ENCODE peak calls at places on chromosomes 5 and 9, in seven cellular contexts. M is GM23248, D is hepatocyte, C is PC-3, N is neural progenitor cell, Z is HCT116, W is MM.1S. E is an unnamed sample.

GRCh38 chr9:4334439-4334838 is 34.6 kb upstream of the GLIS3 start:
- DNase-seq in N (no peak), C (peak; percentile 58), Z (peak; percentile 35), D (peak; percentile 59), W (no peak), M (peak; percentile 24), E (peak; percentile 71)

GRCh38 chr5:94524841-94525697 is 93.3 kb downstream of the KIAA0825 start:
- DNase-seq in Z (peak; percentile 32), C (peak; percentile 53), M (peak; percentile 56), D (peak; percentile 39), N (peak; percentile 60), W (peak; percentile 80), E (peak; percentile 75)

GRCh38 chr5:10701567-10702039 is 59.4 kb downstream of the DAP start:
- DNase-seq in M (peak; percentile 65), C (peak; percentile 81), Z (no peak), D (peak; percentile 54), W (peak; percentile 24), N (peak; percentile 50), E (peak; percentile 81)

GRCh38 chr5:43231977-43232376 is 40.0 kb downstream of the NIM1K start:
- DNase-seq in W (peak; percentile 25), Z (peak; percentile 27), D (no peak), C (peak; percentile 64), M (peak; percentile 13), N (no peak), E (peak; percentile 34)

GRCh38 chr5:9401786-9402472 is 143.9 kb downstream of the SEMA5A start:
- DNase-seq in M (peak; percentile 64), W (no peak), D (no peak), Z (no peak), C (no peak), N (no peak), E (no peak)

GRCh38 chr5:130605200-130605599 is 559.9 kb downstream of the HINT1 start:
- DNase-seq in M (no peak), N (peak; percentile 71), W (no peak), D (no peak), Z (peak; percentile 4), C (peak; percentile 57), E (no peak)

GRCh38 chr5:75756991-75757390 is 39.8 kb upstream of the POC5 start:
- DNase-seq in M (peak; percentile 19), W (no peak), C (peak; percentile 4), Z (no peak), N (no peak), D (no peak), E (no peak)

GRCh38 chr9:127366594-127366993 is 30.4 kb upstream of the SLC2A8 start:
- DNase-seq in W (no peak), N (no peak), Z (no peak), M (no peak), C (no peak), D (no peak), E (no peak)

GRCh38 chr5:143061161-143061945 is 291.2 kb downstream of the ARHGAP26 start:
- DNase-seq in N (no peak), Z (no peak), C (peak; percentile 84), M (peak; percentile 82), D (no peak), W (no peak), E (no peak)

GRCh38 chr9:127756233-127756632 is 21.1 kb upstream of the TOR2A start:
- DNase-seq in C (no peak), N (no peak), D (no peak), Z (no peak), W (no peak), M (no peak), E (no peak)

GRCh38 chr5:56142620-56143431 is 90.3 kb downstream of the ANKRD55 start:
- DNase-seq in Z (no peak), M (no peak), W (peak; percentile 97), C (peak; percentile 64), D (no peak), N (no peak), E (no peak)

GRCh38 chr9:32180597-32180996 is 203.8 kb upstream of the ACO1 start:
- DNase-seq in Z (no peak), W (peak; percentile 60), D (no peak), M (no peak), N (no peak), C (no peak), E (no peak)

GRCh38 chr5:178310130-178310865 is 77.7 kb upstream of the PHYKPL start:
- DNase-seq in D (no peak), M (no peak), Z (no peak), W (no peak), C (no peak), N (no peak), E (no peak)

GRCh38 chr9:96500696-96501660 is 51.0 kb downstream of the HABP4 start:
- DNase-seq in Z (no peak), W (no peak), M (peak; percentile 79), D (no peak), N (peak; percentile 14), C (no peak), E (no peak)

GRCh38 chr9:136889858-136890257 is 3.5 kb downstream of the TRAF2 start:
- DNase-seq in W (no peak), Z (no peak), M (no peak), C (no peak), N (no peak), D (no peak), E (no peak)

GRCh38 chr9:86534572-86535258 is 180.5 kb upstream of the TUT7 start:
- DNase-seq in Z (no peak), M (peak; percentile 91), N (no peak), W (no peak), D (no peak), C (no peak), E (no peak)

GRCh38 chr5:77355751-77356150 is 136.4 kb downstream of the WDR41 start:
- DNase-seq in N (no peak), C (no peak), D (no peak), Z (no peak), W (no peak), M (no peak), E (no peak)

GRCh38 chr5:88787856-88788255 is 95.1 kb downstream of the MEF2C start:
- DNase-seq in N (no peak), M (peak; percentile 21), C (peak; percentile 81), D (no peak), W (no peak), Z (no peak), E (no peak)

GRCh38 chr9:77927265-77927664 is 104.3 kb downstream of the GNAQ start:
- DNase-seq in D (no peak), C (peak; percentile 22), N (no peak), W (no peak), Z (no peak), M (peak; percentile 71), E (no peak)

GRCh38 chr9:16344343-16344742 is 526.1 kb downstream of the BNC2 start:
- DNase-seq in M (peak; percentile 92), W (no peak), N (no peak), D (peak; percentile 33), C (peak; percentile 56), Z (no peak), E (no peak)

GRCh38 chr5:81189875-81190467 is 43.2 kb upstream of the CKMT2 start:
- DNase-seq in Z (no peak), W (no peak), D (no peak), N (no peak), C (no peak), M (no peak), E (no peak)

GRCh38 chr9:119273984-119274665 is 95.1 kb downstream of the BRINP1 start:
- DNase-seq in Z (no peak), D (no peak), N (no peak), C (no peak), W (no peak), M (peak; percentile 60), E (no peak)

GRCh38 chr9:108257387-108257786 is 598.4 kb downstream of the ACTL7B start:
- DNase-seq in W (no peak), M (peak; percentile 51), D (no peak), N (no peak), Z (no peak), C (no peak), E (no peak)

GRCh38 chr9:93473411-93473810 is 20.0 kb upstream of the FAM120AOS start:
- DNase-seq in C (peak; percentile 84), D (no peak), N (no peak), M (peak; percentile 70), Z (no peak), W (no peak), E (no peak)

GRCh38 chr5:538801-539468 is 14.7 kb upstream of the SLC9A3 start:
- DNase-seq in Z (no peak), W (no peak), N (no peak), M (peak; percentile 13), C (no peak), D (no peak), E (no peak)
- TF ChIP-seq EZH2 in Z (no peak), W (no peak), N (no peak), M (no peak), C (no peak), D (no peak), E (no peak)

GRCh38 chr9:97740848-97741821 is 44.0 kb upstream of the XPA start:
- DNase-seq in N (peak; percentile 92), Z (no peak), W (no peak), D (peak; percentile 85), C (no peak), M (peak; percentile 81), E (peak; percentile 89)
- TF ChIP-seq EZH2phosphoT487 in N (no peak), Z (no peak), W (no peak), D (no peak), C (no peak), M (no peak), E (no peak)

DNA sequence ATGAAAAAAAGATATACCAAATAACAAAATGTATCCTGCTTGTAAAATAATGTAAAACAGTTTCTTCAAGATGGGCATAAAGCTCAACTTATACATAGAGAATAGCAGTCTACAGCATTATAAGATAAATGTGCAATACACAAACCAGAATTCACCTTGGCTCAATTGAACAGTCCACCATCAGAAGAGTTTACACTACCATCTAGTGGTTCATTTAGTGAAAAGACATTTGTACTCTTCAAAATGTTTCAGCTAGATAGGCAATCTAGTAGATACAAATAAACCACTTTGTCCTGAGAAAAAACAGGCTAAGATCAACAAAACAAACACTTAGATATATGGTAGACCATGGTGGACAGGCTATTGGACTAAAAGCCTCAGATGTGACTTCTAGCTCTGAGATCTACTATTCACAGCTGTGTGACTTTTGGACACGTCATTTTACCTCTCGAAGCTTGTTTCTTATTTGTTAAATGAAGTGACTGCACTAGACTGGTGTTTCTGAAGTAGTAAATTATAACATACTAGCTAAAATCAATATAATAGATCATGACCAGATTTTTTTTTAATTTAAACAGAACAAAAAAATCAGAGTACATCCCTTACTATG is 22.1 kb upstream of the TPD52L3 start:
- DNase-seq in M (peak; percentile 70), D (peak; percentile 38), W (peak; percentile 61), N (peak; percentile 36), C (peak; percentile 69), Z (peak; percentile 32), E (peak; percentile 61)
- TF ChIP-seq EZH2 in M (no peak), D (no peak), W (no peak), N (no peak), C (no peak), Z (no peak), E (no peak)

GRCh38 chr5:61292130-61292672 is 39.9 kb upstream of the ZSWIM6 start:
- DNase-seq in Z (no peak), N (no peak), M (no peak), C (no peak), W (no peak), D (no peak), E (no peak)

GRCh38 chr5:61293873-61294272 is 38.2 kb upstream of the ZSWIM6 start:
- DNase-seq in W (no peak), C (no peak), D (no peak), Z (no peak), M (no peak), N (no peak), E (no peak)

GRCh38 chr5:61290815-61291214 is 41.2 kb upstream of the ZSWIM6 start:
- DNase-seq in N (no peak), C (peak; percentile 45), D (no peak), Z (no peak), W (no peak), M (no peak), E (no peak)

GRCh38 chr5:61295365-61295764 is 36.7 kb upstream of the ZSWIM6 start:
- DNase-seq in W (no peak), C (no peak), D (no peak), Z (no peak), M (no peak), N (no peak), E (no peak)

GRCh38 chr5:61293051-61293450 is 39.0 kb upstream of the ZSWIM6 start:
- DNase-seq in Z (no peak), D (no peak), W (no peak), C (peak; percentile 41), M (no peak), N (no peak), E (no peak)
- TF ChIP-seq EZH2phosphoT487 in Z (no peak), D (no peak), W (no peak), C (no peak), M (no peak), N (no peak), E (no peak)